ENCODE peak calls at places on chromosomes 6 and 20, in nine cellular contexts. R is G401; L is SJCRH30; N is CD8-positive, alpha-beta memory T cell; Z is GM20000; Y is endodermal cell; I is cardiac muscle cell; H is HEK293T; Q is GDM1. F is an unnamed sample.

GRCh38 chr20:371755-372542 is 8.6 kb upstream of the TRIB3 start:
- DNase-seq in R (no peak), L (peak), N (no peak), Z (no peak), Y (no peak), I (no peak), H (no peak), Q (no peak), F (peak)

GRCh38 chr6:162856885-162857284 is 129.1 kb downstream of the PACRG start:
- DNase-seq in R (peak), L (peak), N (no peak), Z (no peak), Y (peak), I (peak), H (peak), Q (no peak), F (no peak)

GRCh38 chr20:39111359-39112195 is 149.4 kb downstream of the DHX35 start:
- DNase-seq in R (no peak), L (no peak), N (no peak), Z (no peak), Y (no peak), I (no peak), H (no peak), Q (no peak), F (no peak)

GRCh38 chr6:109165392-109165964 is 70.2 kb downstream of the CEP57L1 start:
- DNase-seq in R (peak), L (peak), N (no peak), Z (no peak), Y (peak), I (peak), H (peak), Q (no peak), F (peak)

GRCh38 chr6:8392569-8392968 is 42.8 kb downstream of the SLC35B3 start:
- DNase-seq in R (no peak), L (peak), N (no peak), Z (no peak), Y (no peak), I (no peak), H (peak), Q (no peak), F (no peak)

GRCh38 chr20:44231713-44232468 is 15.2 kb upstream of the GDAP1L1 start:
- DNase-seq in R (peak), L (peak), N (no peak), Z (no peak), Y (peak), I (peak), H (no peak), Q (no peak), F (no peak)

GRCh38 chr6:84643778-84644177 is 120.6 kb downstream of the TBX18 start:
- DNase-seq in R (no peak), L (no peak), N (no peak), Z (no peak), Y (no peak), I (no peak), H (no peak), Q (no peak), F (no peak)

GRCh38 chr6:1820165-1820564 is 210.4 kb downstream of the FOXC1 start:
- DNase-seq in R (no peak), L (no peak), N (no peak), Z (no peak), Y (no peak), I (no peak), H (no peak), Q (no peak), F (peak)

GRCh38 chr6:137823826-137824501 is 43.1 kb upstream of the TNFAIP3 start:
- DNase-seq in R (no peak), L (peak), N (peak), Z (no peak), Y (peak), I (peak), H (no peak), Q (no peak), F (peak)

GRCh38 chr6:104639671-104640070 is 220.0 kb downstream of the HACE1 start:
- DNase-seq in R (no peak), L (no peak), N (no peak), Z (peak), Y (no peak), I (no peak), H (no peak), Q (no peak), F (no peak)

GRCh38 chr6:34065470-34066283 is 80.2 kb downstream of the GRM4 start:
- DNase-seq in R (peak), L (peak), N (no peak), Z (no peak), Y (no peak), I (no peak), H (no peak), Q (no peak), F (peak)

GRCh38 chr6:113645576-113645970 is 211.6 kb upstream of the MARCKS start:
- DNase-seq in R (no peak), L (no peak), N (no peak), Z (no peak), Y (no peak), I (no peak), H (no peak), Q (no peak), F (peak)

GRCh38 chr20:9838378-9839295 is at the start of gene PAK5:
- DNase-seq in R (peak), L (peak), N (no peak), Z (no peak), Y (peak), I (peak), H (peak), Q (no peak), F (no peak)

GRCh38 chr6:80508885-80509630 is 402.6 kb downstream of the BCKDHB start:
- DNase-seq in R (no peak), L (no peak), N (no peak), Z (no peak), Y (no peak), I (no peak), H (no peak), Q (no peak), F (no peak)

GRCh38 chr6:37492236-37493046 is 7.3 kb downstream of the CCDC167 start:
- DNase-seq in R (peak), L (no peak), N (no peak), Z (no peak), Y (peak), I (no peak), H (no peak), Q (no peak), F (no peak)

GRCh38 chr6:99276747-99277146 is 72.7 kb downstream of the FAXC start:
- DNase-seq in R (no peak), L (no peak), N (no peak), Z (no peak), Y (no peak), I (no peak), H (no peak), Q (no peak), F (peak)

GRCh38 chr6:157726892-157727628 is 96.0 kb upstream of the SNX9 start:
- DNase-seq in R (peak), L (no peak), N (no peak), Z (no peak), Y (peak), I (no peak), H (no peak), Q (no peak), F (no peak)

GRCh38 chr6:125780540-125781306 is 10.0 kb upstream of the NCOA7 start:
- DNase-seq in R (peak), L (peak), N (peak), Z (peak), Y (peak), I (peak), H (peak), Q (peak), F (peak)

GRCh38 chr6:83472767-83473166 is 39.6 kb upstream of the PRSS35 start:
- DNase-seq in R (no peak), L (no peak), N (no peak), Z (no peak), Y (no peak), I (no peak), H (no peak), Q (no peak), F (no peak)

GRCh38 chr20:1188347-1188746 is 3.6 kb upstream of the TMEM74B start:
- DNase-seq in R (no peak), L (no peak), N (no peak), Z (no peak), Y (no peak), I (no peak), H (no peak), Q (no peak), F (no peak)

GRCh38 chr6:94341173-94341572 is 921.8 kb upstream of the EPHA7 start:
- DNase-seq in R (no peak), L (no peak), N (no peak), Z (no peak), Y (peak), I (no peak), H (no peak), Q (no peak), F (no peak)

GRCh38 chr20:8757146-8757545 is 311.7 kb upstream of the PLCB4 start:
- DNase-seq in R (no peak), L (no peak), N (no peak), Z (no peak), Y (no peak), I (no peak), H (no peak), Q (no peak), F (peak)

GRCh38 chr6:32439708-32440214 is at the start of gene HLA-DRA:
- DNase-seq in R (peak), L (peak), N (peak), Z (peak), Y (peak), I (peak), H (peak), Q (peak), F (peak)

GRCh38 chr6:127637830-127638229 is 60.9 kb downstream of the C6orf58 start:
- DNase-seq in R (no peak), L (no peak), N (no peak), Z (no peak), Y (no peak), I (no peak), H (no peak), Q (no peak), F (no peak)

GRCh38 chr20:62339647-62340062 is 27.5 kb downstream of the LAMA5 start:
- DNase-seq in R (no peak), L (no peak), N (no peak), Z (peak), Y (no peak), I (no peak), H (no peak), Q (no peak), F (no peak)

GRCh38 chr6:111950661-111951426 is 77.6 kb upstream of the FYN start:
- DNase-seq in R (no peak), L (peak), N (no peak), Z (no peak), Y (no peak), I (no peak), H (no peak), Q (no peak), F (peak)

GRCh38 chr6:16521528-16521927 is 239.7 kb downstream of the ATXN1 start:
- DNase-seq in R (no peak), L (no peak), N (no peak), Z (no peak), Y (no peak), I (no peak), H (no peak), Q (no peak), F (no peak)

GRCh38 chr6:16276991-16277981 is 38.9 kb downstream of the GMPR start:
- DNase-seq in R (peak), L (peak), N (no peak), Z (no peak), Y (peak), I (peak), H (peak), Q (peak), F (peak)

GRCh38 chr20:16824664-16825063 is 76.5 kb downstream of the OTOR start:
- DNase-seq in R (no peak), L (no peak), N (no peak), Z (no peak), Y (no peak), I (no peak), H (no peak), Q (no peak), F (no peak)

GRCh38 chr20:37902504-37903313 is at the start of gene VSTM2L:
- DNase-seq in R (no peak), L (no peak), N (no peak), Z (peak), Y (peak), I (peak), H (peak), Q (no peak), F (no peak)

GRCh38 chr20:11015440-11015839 is 341.6 kb upstream of the JAG1 start:
- DNase-seq in R (no peak), L (no peak), N (no peak), Z (no peak), Y (no peak), I (no peak), H (no peak), Q (no peak), F (no peak)

F was measured in NCI-H226.